ENCODE peak calls at places on chromosomes 12 and 14, in eight cellular contexts. Y is body of pancreas; E is left kidney; F is LHCN-M2; O is iris pigment epithelial cell; X is A549; C is effector CD8-positive, alpha-beta T cell; L is HuH-7.5. D is an unnamed sample.
A peak's percentile ranks its signal among the peaks of the same experiment; 100 is the strongest.

GRCh38 chr12:6735448-6736191 is 11.8 kb downstream of the COPS7A start:
- DNase-seq in O (peak; percentile 54), Y (peak; percentile 70), E (peak; percentile 80), L (peak; percentile 69), F (peak; percentile 77), C (no peak), X (peak; percentile 68), D (peak; percentile 70)

GRCh38 chr12:132554857-132555630 is 55.3 kb downstream of the LRCOL1 start:
- DNase-seq in C (no peak), L (peak; percentile 72), E (peak; percentile 57), Y (no peak), O (no peak), X (peak; percentile 33), F (no peak), D (no peak)

GRCh38 chr12:104006929-104007328 is 41.3 kb downstream of the TDG start:
- DNase-seq in X (peak; percentile 44), Y (no peak), O (peak; percentile 77), E (no peak), F (peak; percentile 70), L (no peak), C (no peak), D (no peak)

GRCh38 chr12:95522692-95523091 is 28.6 kb downstream of the USP44 start:
- DNase-seq in F (no peak), E (no peak), Y (no peak), L (no peak), X (no peak), C (no peak), O (no peak), D (no peak)

GRCh38 chr14:65229431-65230286 is 127.3 kb upstream of the MAX start:
- DNase-seq in F (peak; percentile 45), Y (peak; percentile 27), L (no peak), E (peak; percentile 69), X (no peak), C (no peak), O (peak; percentile 54), D (no peak)

GRCh38 chr12:75446857-75447256 is 33.7 kb upstream of the GLIPR1 start:
- DNase-seq in Y (no peak), E (no peak), F (peak; percentile 69), O (peak; percentile 79), L (no peak), X (peak; percentile 7), C (no peak), D (no peak)

GRCh38 chr14:61438036-61438435 is 116.7 kb downstream of the PRKCH start:
- DNase-seq in E (no peak), O (no peak), C (no peak), X (no peak), L (no peak), Y (no peak), F (no peak), D (no peak)

GRCh38 chr12:131636940-131637750 is 73.7 kb upstream of the SFSWAP start:
- DNase-seq in X (no peak), E (no peak), L (no peak), C (no peak), O (no peak), Y (no peak), F (no peak), D (no peak)

GRCh38 chr14:100406505-100407131 is 83.5 kb downstream of the SLC25A47 start:
- DNase-seq in L (no peak), X (no peak), F (peak; percentile 18), Y (peak; percentile 53), C (no peak), O (peak; percentile 40), E (no peak), D (no peak)

GRCh38 chr12:89775336-89776005 is 66.8 kb upstream of the ATP2B1 start:
- DNase-seq in O (no peak), X (peak; percentile 39), C (no peak), Y (no peak), E (peak; percentile 48), L (peak; percentile 24), F (peak; percentile 95), D (peak; percentile 51)

GRCh38 chr14:64628940-64629403 is 75.3 kb upstream of the PLEKHG3 start:
- DNase-seq in Y (no peak), E (no peak), X (peak; percentile 83), C (no peak), O (peak; percentile 90), L (no peak), F (peak; percentile 75), D (no peak)

GRCh38 chr12:28622416-28622815 is 432.2 kb downstream of the CCDC91 start:
- DNase-seq in L (no peak), E (no peak), Y (no peak), X (no peak), O (peak; percentile 80), C (no peak), F (peak; percentile 4), D (no peak)